ENCODE peak calls at places on chromosomes 1 and 21, in five cellular contexts. Y, B, N, M and L are unnamed samples.

GRCh38 chr1:60765204-60765603 is 317.2 kb upstream of the NFIA start:
- DNase-seq in Y (peak), N (no peak), B (peak), M (no peak), L (no peak)

GRCh38 chr1:172867216-172867828 is 183.4 kb downstream of the TNFSF18 start:
- DNase-seq in M (peak), B (no peak), Y (no peak), N (no peak), L (no peak)

GRCh38 chr21:23900727-23901126 is 1706.6 kb downstream of the MRPL39 start:
- DNase-seq in N (no peak), Y (no peak), B (no peak), M (no peak), L (no peak)

GRCh38 chr1:99685516-99686180 is 39.7 kb downstream of the PALMD start:
- DNase-seq in N (peak), Y (peak), M (no peak), B (peak), L (peak)

GRCh38 chr1:171252482-171252881 is 4.2 kb downstream of the FMO1 start:
- DNase-seq in N (no peak), M (no peak), Y (no peak), B (no peak), L (no peak)

GRCh38 chr21:36646011-36646410 is 52.9 kb upstream of the SIM2 start:
- DNase-seq in N (no peak), M (no peak), Y (no peak), B (no peak), L (no peak)

GRCh38 chr1:205766038-205766437 is 9.2 kb downstream of the RAB29 start:
- DNase-seq in Y (peak), N (no peak), M (no peak), B (no peak), L (no peak)

GRCh38 chr1:188386161-188386560 is 1557.4 kb downstream of the PLA2G4A start:
- DNase-seq in B (peak), N (no peak), Y (no peak), M (no peak), L (no peak)

GRCh38 chr1:44436401-44437394 is 31.6 kb downstream of the RNF220 start:
- DNase-seq in Y (no peak), B (no peak), N (no peak), M (no peak), L (no peak)

GRCh38 chr1:183270541-183271141 is 84.6 kb downstream of the LAMC2 start:
- DNase-seq in B (no peak), M (no peak), N (no peak), Y (peak), L (peak)

GRCh38 chr1:10251325-10252103 is 41.1 kb downstream of the KIF1B start:
- DNase-seq in N (no peak), Y (peak), B (no peak), M (no peak), L (no peak)

GRCh38 chr1:92883297-92883696 is 51.5 kb downstream of the RPL5 start:
- DNase-seq in M (no peak), B (no peak), Y (no peak), N (no peak), L (no peak)

GRCh38 chr1:215833936-215834729 is 267.0 kb downstream of the KCTD3 start:
- DNase-seq in Y (peak), M (no peak), B (no peak), N (no peak), L (no peak)

GRCh38 chr1:235329139-235329808 is 904 bp downstream of the GGPS1 start:
- DNase-seq in N (peak), Y (peak), M (peak), B (peak), L (peak)

GRCh38 chr21:34971656-34972055 is 77.4 kb downstream of the RUNX1 start:
- DNase-seq in N (no peak), Y (no peak), M (no peak), B (no peak), L (no peak)

GRCh38 chr1:220067246-220068204 is 21.2 kb upstream of the EPRS1 start:
- DNase-seq in B (no peak), M (no peak), Y (peak), N (no peak), L (no peak)

GRCh38 chr1:110187139-110187890 is 22.8 kb upstream of the KCNC4 start:
- DNase-seq in M (no peak), N (no peak), Y (peak), B (no peak), L (no peak)

GRCh38 chr1:18007391-18008106 is 100.0 kb upstream of the IGSF21 start:
- DNase-seq in Y (no peak), B (no peak), M (no peak), N (no peak), L (no peak)

GRCh38 chr1:243487649-243488227 is 231.9 kb downstream of the SDCCAG8 start:
- DNase-seq in B (no peak), N (no peak), M (no peak), Y (peak), L (no peak)

GRCh38 chr1:23343246-23344110 is 606 bp downstream of the HNRNPR start:
- DNase-seq in M (no peak), Y (peak), B (peak), N (peak), L (peak)

GRCh38 chr1:10598088-10598712 is 123.5 kb downstream of the PEX14 start:
- DNase-seq in B (no peak), N (no peak), Y (peak), M (no peak), L (no peak)

GRCh38 chr1:160767417-160768294 is 28.3 kb upstream of the LY9 start:
- DNase-seq in B (no peak), N (no peak), M (peak), Y (no peak), L (no peak)

GRCh38 chr1:186429017-186429416 is 31.9 kb downstream of the PDC start:
- DNase-seq in M (no peak), B (no peak), N (no peak), Y (no peak), L (no peak)

GRCh38 chr1:155218854-155219591 is 10.5 kb downstream of the MTX1 start:
- DNase-seq in M (no peak), Y (peak), B (peak), N (no peak), L (peak)

GRCh38 chr1:161835963-161836362 is 69.8 kb downstream of the ATF6 start:
- DNase-seq in Y (no peak), M (no peak), B (no peak), N (no peak), L (no peak)

DNA sequence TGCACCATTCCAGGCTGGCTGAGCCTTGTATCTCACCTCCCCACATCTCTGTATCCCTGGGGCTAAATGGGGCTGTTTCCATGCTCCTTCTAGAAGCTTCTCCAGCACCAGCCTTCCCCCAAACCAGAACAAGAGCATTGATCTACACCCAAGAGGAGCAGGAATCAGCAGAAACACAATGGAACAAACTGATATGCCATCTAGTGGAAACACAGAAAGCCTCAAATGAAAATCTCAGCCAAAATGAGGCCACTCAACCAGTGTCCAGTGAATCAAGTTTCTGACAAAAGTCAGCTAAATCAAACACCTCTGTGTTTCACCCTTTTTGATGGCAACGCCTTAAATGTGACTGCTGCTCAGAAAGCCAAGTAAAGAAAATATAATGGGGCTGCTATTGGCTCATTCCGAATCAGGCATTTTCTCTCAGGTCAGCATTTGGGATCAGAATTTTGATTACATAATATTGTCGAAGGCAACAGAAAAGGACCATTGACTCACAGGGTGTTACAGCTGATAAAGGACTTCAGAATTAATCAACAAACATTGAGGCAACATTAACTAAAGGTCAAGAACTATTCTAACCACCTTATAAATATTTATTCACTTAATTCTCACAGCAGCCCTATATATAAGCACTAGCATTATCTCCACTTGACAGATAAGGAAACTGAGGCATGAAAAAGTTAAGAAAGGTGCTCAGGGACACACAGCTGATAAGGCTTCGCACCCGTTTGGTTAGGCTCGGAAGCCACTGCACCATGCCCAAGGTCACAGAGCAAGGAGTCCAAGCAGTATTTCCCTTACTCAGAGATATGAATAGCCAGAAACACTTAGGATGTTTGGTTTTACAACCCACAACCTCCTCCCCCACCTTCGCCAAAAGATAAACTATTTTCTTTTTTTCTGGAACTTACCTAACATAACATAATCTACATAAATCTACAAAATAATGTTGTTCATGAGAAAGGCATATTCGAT is 85.8 kb upstream of the KCNJ15 start:
- DNase-seq in M (no peak), N (no peak), B (no peak), Y (peak), L (no peak)
- TF ChIP-seq CTCF in M (no peak), N (no peak), B (peak), Y (no peak), L (no peak)

GRCh38 chr1:20337581-20337980 is 46.9 kb downstream of the VWA5B1 start:
- DNase-seq in M (no peak), Y (no peak), B (no peak), N (no peak), L (no peak)

GRCh38 chr1:20339811-20340457 is 49.3 kb downstream of the VWA5B1 start:
- DNase-seq in N (no peak), M (no peak), B (no peak), Y (no peak), L (no peak)

GRCh38 chr1:20336105-20336605 is 45.5 kb downstream of the VWA5B1 start:
- DNase-seq in Y (no peak), M (no peak), B (no peak), N (no peak), L (no peak)
- TF ChIP-seq CTCF in Y (no peak), M (no peak), B (no peak), N (no peak), L (no peak)

GRCh38 chr1:164440222-164440621 is 118.8 kb upstream of the PBX1 start:
- DNase-seq in M (no peak), N (no peak), B (peak), Y (peak), L (peak)
- TF ChIP-seq CTCF in M (no peak), N (peak), B (peak), Y (peak), L (peak)

GRCh38 chr1:3590145-3590768 is 21.1 kb downstream of the MEGF6 start:
- DNase-seq in M (no peak), Y (no peak), N (peak), B (no peak), L (no peak)

GRCh38 chr1:3588395-3588794 is 22.9 kb downstream of the MEGF6 start:
- DNase-seq in B (no peak), Y (no peak), M (no peak), N (no peak), L (peak)

GRCh38 chr1:3584915-3585314 is 26.4 kb downstream of the MEGF6 start:
- DNase-seq in B (no peak), N (no peak), M (no peak), Y (no peak), L (no peak)

GRCh38 chr1:3585940-3586568 is 25.3 kb downstream of the MEGF6 start:
- DNase-seq in Y (no peak), N (no peak), B (no peak), M (no peak), L (no peak)

GRCh38 chr1:3587133-3587733 is 24.1 kb downstream of the MEGF6 start:
- DNase-seq in Y (peak), B (peak), N (no peak), M (no peak), L (peak)
- TF ChIP-seq CTCF in Y (no peak), B (no peak), N (peak), M (no peak), L (peak)

DNA sequence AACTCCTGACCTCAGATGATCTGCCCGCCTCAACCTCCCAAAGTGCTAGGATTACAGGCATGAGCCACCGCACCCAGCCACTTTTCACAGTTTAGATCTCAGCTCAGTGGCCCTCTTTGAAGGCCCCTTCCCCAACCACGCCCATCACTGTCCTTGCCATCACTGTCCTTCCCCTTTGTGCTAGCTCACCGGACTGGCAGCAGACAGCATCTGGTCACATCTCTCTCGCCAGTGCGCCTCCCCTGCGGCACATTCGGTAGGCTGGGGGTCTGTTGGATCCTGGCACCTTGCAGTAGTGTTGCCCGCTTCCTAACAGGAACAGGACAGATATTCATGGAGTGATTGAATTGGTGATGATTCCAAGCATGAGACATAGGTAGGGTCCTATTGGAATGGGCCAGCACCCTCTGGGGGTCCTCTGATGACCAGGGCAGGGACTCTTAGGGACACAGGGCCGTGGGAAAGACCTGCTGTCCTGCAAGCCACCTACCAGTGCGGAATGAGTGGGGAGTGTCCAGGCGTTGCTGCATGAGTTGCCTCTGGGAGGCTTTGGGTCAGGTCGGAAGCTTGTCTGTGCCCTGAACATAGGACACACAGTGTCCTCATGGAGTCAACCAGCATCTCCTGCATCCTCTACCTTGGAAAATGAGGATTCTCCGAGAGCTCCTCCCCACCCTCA is 178.8 kb upstream of the VAMP3 start:
- DNase-seq in N (no peak), B (no peak), M (no peak), Y (no peak), L (no peak)
- TF ChIP-seq CTCF in N (no peak), B (no peak), M (no peak), Y (no peak), L (no peak)

DNA sequence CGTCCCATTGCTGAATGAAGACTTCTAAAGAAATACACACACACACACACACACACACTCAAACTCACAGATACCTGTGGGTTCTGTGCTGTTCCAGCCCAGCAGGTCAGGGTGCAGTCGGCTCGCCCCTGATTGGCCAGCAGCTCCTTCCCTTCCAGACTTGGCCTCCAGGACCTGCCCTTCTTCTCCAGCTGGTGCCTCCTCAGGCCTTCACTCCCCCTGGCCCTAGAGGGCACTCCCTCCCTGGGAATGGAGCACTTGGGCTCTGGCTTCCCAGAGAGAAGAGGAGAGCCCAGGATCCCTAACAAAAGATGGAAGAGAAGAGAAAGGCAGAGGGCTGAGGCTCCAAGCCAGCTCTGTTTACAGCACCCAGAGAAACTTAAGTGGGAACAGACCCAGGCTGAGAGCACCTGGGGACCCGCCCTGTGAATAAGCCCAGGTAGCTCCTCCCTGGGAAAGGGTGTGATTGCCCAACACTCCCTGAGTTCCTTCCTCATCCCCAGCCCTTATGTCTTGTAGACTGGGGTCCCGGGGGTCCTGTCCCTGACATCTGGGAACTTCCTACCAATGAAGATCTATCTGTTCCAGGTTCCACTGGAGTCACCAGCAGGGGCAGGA is at the start of gene PGLYRP3:
- DNase-seq in M (no peak), Y (peak), N (no peak), B (no peak), L (peak)
- TF ChIP-seq CTCF in M (no peak), Y (peak), N (no peak), B (no peak), L (peak)

GRCh38 chr1:33623811-33624210 is 151.4 kb downstream of the ZSCAN20 start:
- DNase-seq in M (no peak), N (no peak), B (no peak), Y (no peak), L (no peak)

GRCh38 chr1:33624261-33624990 is 152.0 kb downstream of the ZSCAN20 start:
- DNase-seq in B (no peak), Y (no peak), N (no peak), M (no peak), L (no peak)

GRCh38 chr1:33626801-33627200 is 154.4 kb downstream of the ZSCAN20 start:
- DNase-seq in Y (no peak), B (no peak), N (no peak), M (no peak), L (no peak)

GRCh38 chr1:33624991-33625870 is 152.8 kb downstream of the ZSCAN20 start:
- DNase-seq in B (no peak), N (no peak), M (no peak), Y (no peak), L (no peak)
- TF ChIP-seq CTCF in B (no peak), N (peak), M (peak), Y (peak), L (peak)

GRCh38 chr1:228339766-228340685 is 66.6 kb downstream of the TRIM11 start:
- DNase-seq in N (no peak), B (no peak), Y (no peak), M (no peak), L (no peak)

GRCh38 chr1:228339059-228339704 is 67.5 kb downstream of the TRIM11 start:
- DNase-seq in M (no peak), Y (no peak), N (no peak), B (no peak), L (no peak)

GRCh38 chr1:228341450-228341813 is 65.2 kb downstream of the TRIM11 start:
- DNase-seq in B (no peak), M (no peak), N (no peak), Y (no peak), L (peak)

GRCh38 chr1:228341814-228342626 is 64.6 kb downstream of the TRIM11 start:
- DNase-seq in Y (no peak), M (no peak), N (no peak), B (no peak), L (peak)

DNA sequence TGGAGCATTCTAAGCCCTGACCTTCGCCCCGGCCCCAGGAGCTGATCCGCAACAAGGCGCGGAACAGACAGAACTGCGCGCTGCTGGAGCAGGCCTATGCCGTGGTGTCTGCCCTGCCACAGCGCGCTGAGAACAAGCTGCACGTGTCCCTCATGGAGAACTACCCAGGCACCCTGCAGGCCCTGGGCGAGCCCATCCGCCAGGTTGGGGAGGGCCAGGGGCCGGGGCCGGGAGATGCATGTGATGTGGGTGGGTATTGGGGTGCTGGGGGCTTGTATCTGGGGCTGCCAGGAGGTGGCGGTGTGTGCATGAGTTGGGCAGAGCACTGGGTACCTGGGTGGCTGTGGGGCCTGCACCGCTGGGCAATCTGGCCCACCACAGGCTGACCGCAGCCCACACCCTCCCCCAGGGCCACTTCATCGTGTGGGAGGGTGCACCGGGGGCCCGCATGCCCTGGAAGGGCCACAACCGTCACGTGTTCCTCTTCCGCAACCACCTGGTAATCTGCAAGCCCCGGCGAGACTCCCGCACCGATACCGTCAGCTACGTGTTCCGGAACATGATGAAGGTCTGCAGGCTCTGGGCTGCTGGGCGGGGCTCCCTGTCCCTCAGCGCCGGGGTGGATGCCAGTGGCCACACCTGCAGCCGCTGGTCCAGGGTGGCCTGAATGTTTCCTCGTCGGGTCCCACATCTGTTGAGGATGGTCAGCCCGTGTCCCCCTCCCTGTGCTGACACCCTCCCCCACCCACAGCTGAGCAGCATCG is 65.8 kb downstream of the TRIM11 start:
- DNase-seq in B (no peak), Y (no peak), M (no peak), N (no peak), L (peak)
- TF ChIP-seq CTCF in B (peak), Y (peak), M (no peak), N (peak), L (peak)